ENCODE peak calls at places on chromosomes 5 and 9, in ten cellular contexts. One of them, this sample, is unnamed.

GRCh38 chr9:91486699-91487497 is 63.3 kb upstream of the NFIL3 start:
- DNase-seq in kidney tubule cell: no peak
- DNase-seq in type B pancreatic cell: no peak
- DNase-seq in heart right ventricle: peak; percentile 54
- DNase-seq in iPS DF 6.9: no peak
- DNase-seq in Calu3: no peak
- DNase-seq in renal cortical epithelial cell: no peak
- DNase-seq in SJSA1: peak; percentile 50
- DNase-seq in A673: no peak
- DNase-seq in foreskin fibroblast: peak; percentile 60
- DNase-seq in this sample: peak; percentile 24

GRCh38 chr5:149552761-149553160 is 1.5 kb upstream of the CSNK1A1 start:
- DNase-seq in Calu3: no peak
- DNase-seq in SJSA1: no peak
- DNase-seq in A673: peak; percentile 19
- DNase-seq in kidney tubule cell: no peak
- DNase-seq in heart right ventricle: no peak
- DNase-seq in iPS DF 6.9: no peak
- DNase-seq in type B pancreatic cell: no peak
- DNase-seq in renal cortical epithelial cell: no peak
- DNase-seq in foreskin fibroblast: no peak
- DNase-seq in this sample: no peak

GRCh38 chr9:131776473-131776872 is 36.6 kb upstream of the RAPGEF1 start:
- DNase-seq in A673: peak; percentile 49
- DNase-seq in type B pancreatic cell: no peak
- DNase-seq in heart right ventricle: peak; percentile 12
- DNase-seq in renal cortical epithelial cell: peak; percentile 15
- DNase-seq in foreskin fibroblast: peak; percentile 64
- DNase-seq in SJSA1: no peak
- DNase-seq in iPS DF 6.9: peak; percentile 64
- DNase-seq in Calu3: peak; percentile 14
- DNase-seq in kidney tubule cell: peak; percentile 38
- DNase-seq in this sample: no peak

GRCh38 chr5:171857537-171857936 is 71.9 kb downstream of the SMIM23 start:
- DNase-seq in Calu3: no peak
- DNase-seq in foreskin fibroblast: no peak
- DNase-seq in SJSA1: no peak
- DNase-seq in iPS DF 6.9: no peak
- DNase-seq in renal cortical epithelial cell: no peak
- DNase-seq in type B pancreatic cell: no peak
- DNase-seq in A673: no peak
- DNase-seq in heart right ventricle: no peak
- DNase-seq in kidney tubule cell: no peak
- DNase-seq in this sample: no peak

GRCh38 chr5:1731091-1731639 is 68.5 kb downstream of the MRPL36 start:
- DNase-seq in renal cortical epithelial cell: no peak
- DNase-seq in heart right ventricle: no peak
- DNase-seq in SJSA1: no peak
- DNase-seq in foreskin fibroblast: no peak
- DNase-seq in Calu3: no peak
- DNase-seq in iPS DF 6.9: no peak
- DNase-seq in A673: no peak
- DNase-seq in type B pancreatic cell: peak; percentile 37
- DNase-seq in kidney tubule cell: no peak
- DNase-seq in this sample: no peak

GRCh38 chr5:60829490-60830266 is 14.4 kb downstream of the ELOVL7 start:
- DNase-seq in type B pancreatic cell: no peak
- DNase-seq in SJSA1: no peak
- DNase-seq in kidney tubule cell: peak; percentile 22
- DNase-seq in Calu3: no peak
- DNase-seq in heart right ventricle: no peak
- DNase-seq in renal cortical epithelial cell: no peak
- DNase-seq in iPS DF 6.9: no peak
- DNase-seq in A673: no peak
- DNase-seq in foreskin fibroblast: no peak
- DNase-seq in this sample: no peak

GRCh38 chr5:38847549-38848341 is 1.9 kb downstream of the OSMR start:
- DNase-seq in Calu3: peak; percentile 41
- DNase-seq in SJSA1: peak; percentile 39
- DNase-seq in type B pancreatic cell: no peak
- DNase-seq in iPS DF 6.9: no peak
- DNase-seq in kidney tubule cell: peak; percentile 35
- DNase-seq in renal cortical epithelial cell: no peak
- DNase-seq in foreskin fibroblast: peak; percentile 38
- DNase-seq in A673: no peak
- DNase-seq in heart right ventricle: no peak
- DNase-seq in this sample: no peak

GRCh38 chr5:119365847-119366536 is 10.2 kb downstream of the TNFAIP8 start:
- DNase-seq in kidney tubule cell: no peak
- DNase-seq in renal cortical epithelial cell: no peak
- DNase-seq in foreskin fibroblast: no peak
- DNase-seq in heart right ventricle: no peak
- DNase-seq in iPS DF 6.9: no peak
- DNase-seq in type B pancreatic cell: no peak
- DNase-seq in SJSA1: no peak
- DNase-seq in Calu3: no peak
- DNase-seq in A673: no peak
- DNase-seq in this sample: no peak

GRCh38 chr9:95429096-95429495 is 87.7 kb downstream of the PTCH1 start:
- DNase-seq in heart right ventricle: no peak
- DNase-seq in type B pancreatic cell: no peak
- DNase-seq in renal cortical epithelial cell: no peak
- DNase-seq in Calu3: no peak
- DNase-seq in foreskin fibroblast: no peak
- DNase-seq in A673: no peak
- DNase-seq in SJSA1: no peak
- DNase-seq in kidney tubule cell: peak; percentile 24
- DNase-seq in iPS DF 6.9: no peak
- DNase-seq in this sample: no peak

GRCh38 chr5:142353093-142353472 is 28.3 kb upstream of the SPRY4 start:
- DNase-seq in iPS DF 6.9: no peak
- DNase-seq in heart right ventricle: no peak
- DNase-seq in foreskin fibroblast: peak; percentile 25
- DNase-seq in type B pancreatic cell: no peak
- DNase-seq in renal cortical epithelial cell: no peak
- DNase-seq in kidney tubule cell: no peak
- DNase-seq in A673: no peak
- DNase-seq in SJSA1: peak; percentile 36
- DNase-seq in Calu3: no peak
- DNase-seq in this sample: no peak

GRCh38 chr9:134570151-134570621 is 71.4 kb upstream of the COL5A1 start:
- DNase-seq in SJSA1: no peak
- DNase-seq in A673: peak; percentile 60
- DNase-seq in foreskin fibroblast: no peak
- DNase-seq in kidney tubule cell: no peak
- DNase-seq in iPS DF 6.9: no peak
- DNase-seq in type B pancreatic cell: peak; percentile 51
- DNase-seq in heart right ventricle: peak; percentile 2
- DNase-seq in Calu3: no peak
- DNase-seq in renal cortical epithelial cell: no peak
- DNase-seq in this sample: no peak

GRCh38 chr9:89454498-89455355 is 43.2 kb downstream of the SEMA4D start:
- DNase-seq in type B pancreatic cell: no peak
- DNase-seq in foreskin fibroblast: no peak
- DNase-seq in A673: no peak
- DNase-seq in iPS DF 6.9: no peak
- DNase-seq in SJSA1: no peak
- DNase-seq in renal cortical epithelial cell: no peak
- DNase-seq in Calu3: no peak
- DNase-seq in heart right ventricle: no peak
- DNase-seq in kidney tubule cell: no peak
- DNase-seq in this sample: no peak

GRCh38 chr5:169300468-169301385 is at the start of gene SLIT3:
- DNase-seq in A673: peak; percentile 40
- DNase-seq in iPS DF 6.9: peak; percentile 57
- DNase-seq in Calu3: no peak
- DNase-seq in foreskin fibroblast: peak; percentile 94
- DNase-seq in type B pancreatic cell: peak; percentile 79
- DNase-seq in renal cortical epithelial cell: peak; percentile 32
- DNase-seq in heart right ventricle: peak; percentile 69
- DNase-seq in kidney tubule cell: peak; percentile 73
- DNase-seq in SJSA1: peak; percentile 91
- DNase-seq in this sample: peak; percentile 77

GRCh38 chr5:105953616-105954015 is 1717.1 kb downstream of the EFNA5 start:
- DNase-seq in A673: no peak
- DNase-seq in SJSA1: no peak
- DNase-seq in heart right ventricle: no peak
- DNase-seq in foreskin fibroblast: no peak
- DNase-seq in renal cortical epithelial cell: no peak
- DNase-seq in kidney tubule cell: no peak
- DNase-seq in Calu3: no peak
- DNase-seq in type B pancreatic cell: no peak
- DNase-seq in iPS DF 6.9: no peak
- DNase-seq in this sample: no peak

GRCh38 chr5:137122075-137122474 is 377.1 kb downstream of the SPOCK1 start:
- DNase-seq in kidney tubule cell: no peak
- DNase-seq in type B pancreatic cell: no peak
- DNase-seq in A673: no peak
- DNase-seq in iPS DF 6.9: no peak
- DNase-seq in foreskin fibroblast: no peak
- DNase-seq in Calu3: no peak
- DNase-seq in SJSA1: no peak
- DNase-seq in renal cortical epithelial cell: peak; percentile 19
- DNase-seq in heart right ventricle: no peak
- DNase-seq in this sample: peak; percentile 10

GRCh38 chr9:2681981-2682380 is 35.3 kb upstream of the KCNV2 start:
- DNase-seq in type B pancreatic cell: no peak
- DNase-seq in renal cortical epithelial cell: no peak
- DNase-seq in kidney tubule cell: no peak
- DNase-seq in Calu3: no peak
- DNase-seq in foreskin fibroblast: no peak
- DNase-seq in iPS DF 6.9: no peak
- DNase-seq in A673: no peak
- DNase-seq in heart right ventricle: no peak
- DNase-seq in SJSA1: no peak
- DNase-seq in this sample: no peak

GRCh38 chr5:126972062-126972895 is 58.1 kb downstream of the MARCHF3 start:
- DNase-seq in foreskin fibroblast: no peak
- DNase-seq in type B pancreatic cell: no peak
- DNase-seq in kidney tubule cell: no peak
- DNase-seq in SJSA1: no peak
- DNase-seq in heart right ventricle: no peak
- DNase-seq in renal cortical epithelial cell: no peak
- DNase-seq in iPS DF 6.9: no peak
- DNase-seq in A673: no peak
- DNase-seq in Calu3: no peak
- DNase-seq in this sample: no peak

GRCh38 chr5:32083981-32084430 is 90.1 kb downstream of the GOLPH3 start:
- DNase-seq in Calu3: no peak
- DNase-seq in heart right ventricle: no peak
- DNase-seq in kidney tubule cell: no peak
- DNase-seq in iPS DF 6.9: no peak
- DNase-seq in foreskin fibroblast: no peak
- DNase-seq in A673: no peak
- DNase-seq in type B pancreatic cell: no peak
- DNase-seq in renal cortical epithelial cell: no peak
- DNase-seq in SJSA1: no peak
- DNase-seq in this sample: no peak

GRCh38 chr5:181187500-181188213 is 17.3 kb downstream of the TRIM7 start:
- DNase-seq in heart right ventricle: peak; percentile 78
- DNase-seq in iPS DF 6.9: no peak
- DNase-seq in Calu3: peak; percentile 93
- DNase-seq in type B pancreatic cell: peak; percentile 85
- DNase-seq in kidney tubule cell: peak; percentile 82
- DNase-seq in renal cortical epithelial cell: peak; percentile 51
- DNase-seq in A673: peak; percentile 86
- DNase-seq in SJSA1: peak; percentile 97
- DNase-seq in foreskin fibroblast: peak; percentile 89
- DNase-seq in this sample: peak; percentile 60

GRCh38 chr9:36382484-36382883 is 17.6 kb downstream of the RNF38 start:
- DNase-seq in iPS DF 6.9: peak; percentile 9
- DNase-seq in Calu3: no peak
- DNase-seq in foreskin fibroblast: peak; percentile 13
- DNase-seq in A673: no peak
- DNase-seq in type B pancreatic cell: no peak
- DNase-seq in SJSA1: no peak
- DNase-seq in renal cortical epithelial cell: no peak
- DNase-seq in kidney tubule cell: no peak
- DNase-seq in heart right ventricle: no peak
- DNase-seq in this sample: no peak